ENCODE peak calls at places on chromosomes 12 and 14, in eight cellular contexts. M is heart left ventricle; U is astrocyte of the cerebellum; Z is HCT116; X is fibroblast of pulmonary artery; D is esophagus squamous epithelium; O is CD4-positive, alpha-beta T cell; P is H9. K is an unnamed sample.
A peak's percentile ranks its signal among the peaks of the same experiment; 100 is the strongest.

GRCh38 chr12:8950702-8951478 is 1.4 kb upstream of the M6PR start:
- DNase-seq in P (no peak), U (no peak), M (no peak), X (no peak), Z (no peak), O (no peak), D (no peak), K (no peak)

GRCh38 chr12:9607816-9608215 is at the start of gene KLRB1:
- DNase-seq in P (no peak), X (no peak), U (no peak), D (no peak), M (no peak), O (no peak), Z (no peak), K (no peak)

GRCh38 chr12:89521348-89522238 is 3.0 kb downstream of the GALNT4 start:
- DNase-seq in U (no peak), P (no peak), M (no peak), D (no peak), O (no peak), X (peak; percentile 11), Z (no peak), K (no peak)

GRCh38 chr14:77979666-77980351 is 179.9 kb downstream of the ADCK1 start:
- DNase-seq in Z (no peak), M (no peak), O (no peak), U (peak; percentile 40), P (peak; percentile 79), D (no peak), X (no peak), K (peak; percentile 64)

GRCh38 chr14:54637829-54638446 is 71.0 kb downstream of the SAMD4A start:
- DNase-seq in X (peak; percentile 82), U (no peak), Z (no peak), O (no peak), P (no peak), D (no peak), M (no peak), K (peak; percentile 64)

GRCh38 chr14:35944847-35945246 is 118.7 kb downstream of the BRMS1L start:
- DNase-seq in X (no peak), O (no peak), P (peak; percentile 76), D (no peak), Z (peak; percentile 64), M (no peak), U (no peak), K (no peak)

GRCh38 chr12:69189378-69189978 is 49.9 kb upstream of the CPSF6 start:
- DNase-seq in M (no peak), U (no peak), X (no peak), O (no peak), P (no peak), D (no peak), Z (no peak), K (peak; percentile 10)

GRCh38 chr12:21276826-21277225 is 57.9 kb downstream of the SLCO1A2 start:
- DNase-seq in D (no peak), X (no peak), U (no peak), O (no peak), Z (no peak), M (no peak), P (no peak), K (no peak)

GRCh38 chr12:71152838-71153237 is 5.0 kb downstream of the TSPAN8 start:
- DNase-seq in X (peak; percentile 49), D (no peak), M (no peak), P (no peak), U (no peak), Z (no peak), O (no peak), K (peak; percentile 21)

GRCh38 chr12:6868211-6869048 is 1.1 kb downstream of the TPI1 start:
- DNase-seq in X (no peak), U (no peak), Z (no peak), D (no peak), O (no peak), M (no peak), P (no peak), K (peak; percentile 31)
- TF ChIP-seq CTCF in X (peak; percentile 21), U (peak; percentile 42), Z (peak; percentile 25), D (no peak), O (no peak), M (no peak), P (peak; percentile 15), K (peak; percentile 27)

DNA sequence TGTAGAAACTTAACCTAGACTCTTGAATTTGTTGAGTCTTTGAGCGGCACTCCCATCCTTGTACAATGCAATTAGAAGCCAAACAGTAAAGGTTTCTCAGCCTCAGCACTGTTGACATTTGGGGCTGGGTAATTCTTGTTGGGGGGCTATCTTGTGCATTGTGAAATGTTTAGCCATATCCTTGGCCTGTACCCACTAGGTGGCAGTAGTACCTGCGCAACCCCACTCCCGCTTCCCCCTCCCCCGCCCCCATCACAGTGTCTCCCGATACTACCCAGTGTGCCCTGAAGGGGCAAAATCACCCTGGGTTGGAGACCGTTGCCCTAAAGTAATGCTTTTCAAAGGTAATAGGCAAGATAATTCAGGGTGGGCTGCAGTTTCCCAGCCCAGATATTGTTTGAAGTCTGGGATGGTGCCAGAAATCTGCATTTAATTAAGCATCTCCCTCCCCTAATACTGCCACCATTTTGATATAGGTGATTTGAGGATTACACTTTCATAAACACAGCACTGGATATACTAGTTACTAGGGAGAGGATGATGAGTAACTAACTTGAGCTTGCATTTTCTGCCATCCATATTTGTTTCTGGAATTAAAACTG is 1.8 kb downstream of the COX6A1 start:
- DNase-seq in O (peak; percentile 62), X (peak; percentile 65), U (peak; percentile 29), Z (peak; percentile 59), P (peak; percentile 85), M (peak; percentile 34), D (peak; percentile 5), K (peak; percentile 61)
- TF ChIP-seq CTCF in O (peak; percentile 84), X (peak; percentile 56), U (peak; percentile 60), Z (peak; percentile 78), P (peak; percentile 85), M (peak; percentile 57), D (peak; percentile 47), K (peak; percentile 54)

GRCh38 chr14:94004015-94004414 is 6.9 kb downstream of the CCDC197 start:
- DNase-seq in U (no peak), O (no peak), Z (no peak), D (no peak), X (no peak), P (no peak), M (no peak), K (no peak)

GRCh38 chr14:94008234-94008633 is 11.1 kb downstream of the CCDC197 start:
- DNase-seq in M (no peak), O (no peak), U (no peak), X (no peak), P (no peak), Z (no peak), D (no peak), K (no peak)

GRCh38 chr14:94001501-94002396 is 4.6 kb downstream of the CCDC197 start:
- DNase-seq in O (peak; percentile 38), P (peak; percentile 80), X (peak; percentile 77), D (no peak), Z (peak; percentile 59), U (peak; percentile 32), M (peak; percentile 52), K (peak; percentile 63)

GRCh38 chr14:94003397-94003796 is 6.3 kb downstream of the CCDC197 start:
- DNase-seq in M (no peak), Z (no peak), D (no peak), O (no peak), U (no peak), X (no peak), P (no peak), K (no peak)

DNA sequence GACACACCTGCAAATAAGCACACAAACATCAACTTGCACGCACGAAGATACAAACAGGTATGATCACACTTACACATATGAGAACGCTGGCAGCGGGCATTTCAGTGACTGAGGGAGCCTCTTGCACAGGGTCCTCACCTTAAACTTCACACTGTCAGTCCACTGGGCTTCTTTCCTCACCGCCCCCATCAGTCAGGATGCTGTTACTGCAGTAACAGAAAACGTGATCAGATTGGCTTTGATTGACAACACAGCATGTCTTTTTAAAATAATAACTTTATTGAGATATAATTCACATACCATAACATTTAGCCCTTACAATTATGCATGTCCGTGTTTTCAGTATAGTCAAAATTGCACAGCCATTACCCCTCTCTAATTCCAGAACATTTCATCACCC is 8.2 kb downstream of the CCDC197 start:
- DNase-seq in O (no peak), D (no peak), Z (no peak), U (no peak), X (no peak), M (no peak), P (no peak), K (no peak)
- TF ChIP-seq CTCF in O (no peak), D (peak; percentile 39), Z (peak; percentile 62), U (peak; percentile 53), X (peak; percentile 52), M (peak; percentile 32), P (peak; percentile 65), K (peak; percentile 50)

GRCh38 chr14:88631091-88631490 is 68.3 kb downstream of the ZC3H14 start:
- DNase-seq in D (no peak), Z (no peak), U (no peak), P (no peak), O (no peak), M (no peak), X (no peak), K (no peak)

GRCh38 chr14:88630565-88630964 is 67.7 kb downstream of the ZC3H14 start:
- DNase-seq in X (peak; percentile 85), Z (no peak), U (peak; percentile 13), M (no peak), P (no peak), D (no peak), O (no peak), K (peak; percentile 46)

GRCh38 chr14:88625671-88626070 is 62.8 kb downstream of the ZC3H14 start:
- DNase-seq in Z (no peak), D (no peak), X (no peak), P (no peak), O (no peak), M (no peak), U (no peak), K (no peak)

GRCh38 chr14:88628033-88628432 is 65.2 kb downstream of the ZC3H14 start:
- DNase-seq in X (no peak), D (no peak), Z (no peak), M (no peak), U (no peak), O (no peak), P (no peak), K (no peak)

DNA sequence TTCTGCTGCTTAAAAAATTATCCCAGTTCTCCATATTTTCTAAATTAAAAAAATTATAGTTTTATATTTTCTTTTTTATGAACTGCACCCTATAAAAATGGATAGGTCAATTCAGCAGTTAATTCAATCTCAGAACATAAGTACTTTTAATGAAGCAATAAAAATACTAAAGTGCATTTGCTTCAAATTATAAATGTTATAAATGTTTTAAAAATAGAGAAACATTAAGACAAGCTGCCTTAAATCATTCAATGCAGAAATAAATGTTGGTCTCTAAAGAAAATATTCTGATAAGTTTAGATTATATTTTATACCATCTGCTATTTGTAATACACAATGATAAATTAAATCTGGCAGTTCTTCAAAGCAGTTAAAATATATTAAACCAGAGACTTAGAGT is 65.6 kb downstream of the ZC3H14 start:
- DNase-seq in M (no peak), U (no peak), Z (no peak), D (no peak), X (no peak), P (no peak), O (no peak), K (no peak)
- TF ChIP-seq CTCF in M (no peak), U (no peak), Z (no peak), D (no peak), X (no peak), P (no peak), O (no peak), K (no peak)

GRCh38 chr12:59444932-59445331 is 150.9 kb upstream of the SLC16A7 start:
- DNase-seq in U (no peak), X (peak; percentile 33), P (no peak), D (no peak), Z (no peak), M (no peak), O (no peak), K (peak; percentile 50)
- TF ChIP-seq CTCF in U (peak; percentile 26), X (peak; percentile 19), P (peak; percentile 46), D (no peak), Z (no peak), M (peak; percentile 45), O (peak; percentile 49), K (peak; percentile 37)

GRCh38 chr14:36975834-36976233 is 196.6 kb downstream of the SLC25A21 start:
- DNase-seq in X (no peak), P (no peak), M (no peak), O (no peak), D (no peak), Z (no peak), U (no peak), K (peak; percentile 33)
- TF ChIP-seq CTCF in X (no peak), P (no peak), M (no peak), O (no peak), D (peak; percentile 34), Z (no peak), U (no peak), K (no peak)